ENCODE peak calls at places on chromosomes 12 and 14, in seven cellular contexts. B is tibial artery; T is IMR-90; R is Caco-2; Q is CD4-positive, alpha-beta memory T cell; Z is pancreas; P is uterus. V is an unnamed sample.

GRCh38 chr12:44285321-44285720 is 449.4 kb downstream of the TMEM117 start:
- DNase-seq in B (no peak), T (no peak), R (no peak), Q (no peak), Z (no peak), P (no peak), V (no peak)

GRCh38 chr14:105481886-105482454 is 4.7 kb upstream of the CRIP1 start:
- DNase-seq in B (peak; percentile 97), T (peak; percentile 95), R (peak; percentile 89), Q (peak; percentile 99), Z (peak; percentile 91), P (peak; percentile 94), V (peak; percentile 96)

GRCh38 chr14:80364274-80364673 is 153.0 kb upstream of the DIO2 start:
- DNase-seq in B (no peak), T (peak; percentile 21), R (no peak), Q (no peak), Z (no peak), P (no peak), V (no peak)

GRCh38 chr12:100995201-100995600 is 200.6 kb downstream of the ANO4 start:
- DNase-seq in B (no peak), T (peak; percentile 50), R (no peak), Q (no peak), Z (no peak), P (no peak), V (no peak)

GRCh38 chr12:66744956-66745383 is 66.1 kb upstream of the GRIP1 start:
- DNase-seq in B (no peak), T (no peak), R (no peak), Q (no peak), Z (no peak), P (no peak), V (no peak)

GRCh38 chr12:130139971-130140547 is 22.2 kb upstream of the FZD10 start:
- DNase-seq in B (no peak), T (no peak), R (no peak), Q (no peak), Z (no peak), P (no peak), V (no peak)

GRCh38 chr12:94678396-94678795 is 28.0 kb upstream of the TMCC3 start:
- DNase-seq in B (no peak), T (no peak), R (no peak), Q (no peak), Z (no peak), P (no peak), V (no peak)

GRCh38 chr14:20719777-20720176 is 25.9 kb upstream of the EDDM3A start:
- DNase-seq in B (no peak), T (no peak), R (peak; percentile 77), Q (no peak), Z (peak; percentile 44), P (no peak), V (no peak)

GRCh38 chr12:132319359-132319950 is 9.9 kb downstream of the GALNT9 start:
- DNase-seq in B (no peak), T (no peak), R (no peak), Q (no peak), Z (no peak), P (no peak), V (no peak)

DNA sequence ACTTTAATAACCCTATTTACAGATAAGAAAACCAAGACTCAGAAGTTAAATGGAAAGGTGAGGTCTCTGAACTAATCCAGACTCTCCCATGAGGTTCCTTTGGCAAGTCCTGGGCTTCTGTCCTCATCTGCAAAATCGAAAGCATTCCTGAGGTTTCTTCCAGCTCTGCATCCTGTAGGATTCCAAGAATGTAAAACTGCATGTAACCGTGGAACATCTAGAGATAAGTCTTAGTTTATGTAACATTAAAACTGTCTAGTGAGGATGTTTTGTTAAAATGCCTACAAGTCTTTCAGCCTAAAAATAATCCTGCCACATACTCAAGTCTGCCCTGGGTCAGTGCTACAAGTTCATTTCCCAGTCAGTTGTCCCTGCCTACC is 7.3 kb upstream of the ITFG2 start:
- DNase-seq in B (no peak), T (peak; percentile 67), R (no peak), Q (no peak), Z (no peak), P (no peak), V (no peak)
- H3K36me3 ChIP-seq in B (peaks cover 24% of the 10 kb centered on the region), T (peaks cover 19% of the 10 kb centered on the region), R (peaks cover 1% of the 10 kb centered on the region), Q (peaks cover 43% of the 10 kb centered on the region), Z (peaks cover 51% of the 10 kb centered on the region), P (no peaks in the 10 kb centered on the region), V (peaks cover 34% of the 10 kb centered on the region)

GRCh38 chr12:104722541-104723534 is 235.3 kb downstream of the SLC41A2 start:
- DNase-seq in B (no peak), T (no peak), R (no peak), Q (no peak), Z (no peak), P (no peak), V (no peak)

GRCh38 chr12:104724992-104725585 is 233.0 kb downstream of the SLC41A2 start:
- DNase-seq in B (no peak), T (no peak), R (no peak), Q (no peak), Z (no peak), P (no peak), V (no peak)

GRCh38 chr12:104727866-104728449 is 230.1 kb downstream of the SLC41A2 start:
- DNase-seq in B (no peak), T (no peak), R (no peak), Q (no peak), Z (no peak), P (no peak), V (no peak)

GRCh38 chr12:104723895-104724294 is 234.2 kb downstream of the SLC41A2 start:
- DNase-seq in B (no peak), T (no peak), R (no peak), Q (no peak), Z (no peak), P (no peak), V (no peak)

DNA sequence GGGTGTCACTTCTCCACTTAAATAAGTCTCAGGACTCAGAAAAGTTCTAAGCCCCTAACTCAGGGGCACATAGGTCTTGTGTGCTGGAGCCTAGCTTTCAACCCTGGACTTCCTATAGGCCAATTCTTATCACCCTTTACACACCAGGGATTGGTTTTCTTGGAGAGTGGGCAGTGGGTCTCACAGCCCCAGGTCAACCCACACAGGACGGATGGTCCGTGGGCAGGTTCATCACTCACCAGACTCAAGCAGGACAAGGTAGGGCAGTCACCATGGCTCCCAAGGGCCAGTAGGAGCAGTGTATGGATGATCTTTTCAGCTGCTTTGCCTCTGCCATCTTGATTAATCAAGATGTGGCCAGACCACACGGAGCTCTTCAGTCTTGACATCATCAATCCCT is 232.5 kb downstream of the SLC41A2 start:
- DNase-seq in B (no peak), T (no peak), R (no peak), Q (no peak), Z (no peak), P (no peak), V (no peak)
- H3K4me1 ChIP-seq in B (no peaks in the 10 kb centered on the region), T (peaks cover 2% of the 10 kb centered on the region), R (no peaks in the 10 kb centered on the region), Q (peaks cover 35% of the 10 kb centered on the region), Z (no peaks in the 10 kb centered on the region), P (no peaks in the 10 kb centered on the region), V (peaks cover 26% of the 10 kb centered on the region)

GRCh38 chr14:52067873-52068740 is 752 bp downstream of the NID2 start:
- DNase-seq in B (no peak), T (peak; percentile 51), R (no peak), Q (no peak), Z (peak; percentile 21), P (peak; percentile 43), V (no peak)
- H3K36me3 ChIP-seq in B (no peaks in the 10 kb centered on the region), T (peaks cover 9% of the 10 kb centered on the region), R (no peaks in the 10 kb centered on the region), Q (no peaks in the 10 kb centered on the region), Z (no peaks in the 10 kb centered on the region), P (no peaks in the 10 kb centered on the region), V (no peaks in the 10 kb centered on the region)

DNA sequence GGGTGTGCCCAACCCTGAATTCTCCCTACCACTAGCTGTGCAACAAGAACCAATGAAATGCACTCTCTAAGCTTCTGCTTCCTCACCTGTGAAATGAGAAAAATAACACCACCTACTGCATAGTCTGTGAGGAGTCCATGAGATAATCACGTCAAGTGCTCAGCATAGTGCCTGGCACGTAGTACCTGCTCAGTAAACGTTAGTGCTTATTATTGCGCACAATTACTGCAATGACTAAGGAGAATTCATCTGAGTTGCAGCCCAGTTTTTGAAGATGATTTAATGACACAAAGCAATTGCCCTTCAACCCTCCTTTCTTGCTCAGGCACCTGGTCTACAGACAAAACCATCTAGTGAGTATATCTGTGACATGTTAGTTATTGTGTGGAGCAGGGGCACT is 8.8 kb downstream of the VDR start:
- DNase-seq in B (no peak), T (no peak), R (no peak), Q (no peak), Z (no peak), P (no peak), V (no peak)
- H3K4me1 ChIP-seq in B (no peaks in the 10 kb centered on the region), T (peaks cover 3% of the 10 kb centered on the region), R (peaks cover 8% of the 10 kb centered on the region), Q (peaks cover 26% of the 10 kb centered on the region), Z (no peaks in the 10 kb centered on the region), P (no peaks in the 10 kb centered on the region), V (peaks cover 14% of the 10 kb centered on the region)

GRCh38 chr14:91205449-91205848 is 39.1 kb downstream of the GPR68 start:
- DNase-seq in B (no peak), T (no peak), R (no peak), Q (no peak), Z (no peak), P (no peak), V (no peak)
- H3K36me3 ChIP-seq in B (peaks cover 56% of the 10 kb centered on the region), T (peaks cover 10% of the 10 kb centered on the region), R (peaks cover 1% of the 10 kb centered on the region), Q (peaks cover 4% of the 10 kb centered on the region), Z (peaks cover 60% of the 10 kb centered on the region), P (no peaks in the 10 kb centered on the region), V (peaks cover 34% of the 10 kb centered on the region)

GRCh38 chr12:96329545-96329944 is 70.7 kb downstream of the CDK17 start:
- DNase-seq in B (no peak), T (no peak), R (no peak), Q (no peak), Z (no peak), P (no peak), V (no peak)
- H3K4me1 ChIP-seq in B (no peaks in the 10 kb centered on the region), T (no peaks in the 10 kb centered on the region), R (no peaks in the 10 kb centered on the region), Q (peaks cover 55% of the 10 kb centered on the region), Z (no peaks in the 10 kb centered on the region), P (no peaks in the 10 kb centered on the region), V (peaks cover 38% of the 10 kb centered on the region)